ENCODE peak calls at places on chromosomes 7 and 10, in four cellular contexts. D is neuronal stem cell, R is fibroblast of lung, T is PC-3. X is an unnamed sample. For H3K36me3, the result is how much of the 10 kb centered on the place peaks cover.

GRCh38 chr10:77236029-77236428 is 401.6 kb downstream of the KCNMA1 start:
- DNase-seq in D (no peak), R (no peak), T (no peak), X (no peak)

GRCh38 chr10:90930070-90930837 is 9.4 kb upstream of the ANKRD1 start:
- DNase-seq in T (peak), D (peak), R (peak), X (peak)

GRCh38 chr10:8133146-8133545 is 78.7 kb downstream of the GATA3 start:
- DNase-seq in R (no peak), T (no peak), D (no peak), X (peak)

GRCh38 chr10:86708068-86708782 is 39.9 kb downstream of the LDB3 start:
- DNase-seq in R (no peak), T (no peak), D (no peak), X (no peak)

GRCh38 chr7:93535616-93536015 is 38.9 kb downstream of the CALCR start:
- DNase-seq in T (no peak), R (no peak), D (no peak), X (no peak)

GRCh38 chr10:68302871-68303270 is 29.0 kb upstream of the HNRNPH3 start:
- DNase-seq in R (no peak), D (no peak), T (no peak), X (no peak)

GRCh38 chr7:108630002-108630401 is 60.3 kb downstream of the DNAJB9 start:
- DNase-seq in D (no peak), R (peak), T (no peak), X (peak)

GRCh38 chr10:133327651-133328357 is 8.9 kb downstream of the CALY start:
- DNase-seq in D (no peak), R (no peak), T (peak), X (no peak)

GRCh38 chr7:12221414-12221813 is 10.3 kb downstream of the TMEM106B start:
- DNase-seq in D (no peak), T (no peak), R (no peak), X (no peak)

GRCh38 chr10:21125471-21126228 is 228.5 kb upstream of the NEBL start:
- DNase-seq in T (no peak), D (no peak), R (no peak), X (no peak)

GRCh38 chr7:149704507-149704906 is 68.9 kb downstream of the ZNF467 start:
- DNase-seq in R (no peak), D (no peak), T (no peak), X (peak)

GRCh38 chr10:127873901-127874470 is 18.8 kb downstream of the CLRN3 start:
- DNase-seq in D (no peak), T (no peak), R (no peak), X (no peak)

GRCh38 chr7:151113344-151114150 is 27.3 kb downstream of the AGAP3 start:
- DNase-seq in D (peak), R (peak), T (peak), X (peak)

GRCh38 chr10:103080891-103081581 is 112.0 kb downstream of the NT5C2 start:
- DNase-seq in R (no peak), T (peak), D (no peak), X (no peak)

DNA sequence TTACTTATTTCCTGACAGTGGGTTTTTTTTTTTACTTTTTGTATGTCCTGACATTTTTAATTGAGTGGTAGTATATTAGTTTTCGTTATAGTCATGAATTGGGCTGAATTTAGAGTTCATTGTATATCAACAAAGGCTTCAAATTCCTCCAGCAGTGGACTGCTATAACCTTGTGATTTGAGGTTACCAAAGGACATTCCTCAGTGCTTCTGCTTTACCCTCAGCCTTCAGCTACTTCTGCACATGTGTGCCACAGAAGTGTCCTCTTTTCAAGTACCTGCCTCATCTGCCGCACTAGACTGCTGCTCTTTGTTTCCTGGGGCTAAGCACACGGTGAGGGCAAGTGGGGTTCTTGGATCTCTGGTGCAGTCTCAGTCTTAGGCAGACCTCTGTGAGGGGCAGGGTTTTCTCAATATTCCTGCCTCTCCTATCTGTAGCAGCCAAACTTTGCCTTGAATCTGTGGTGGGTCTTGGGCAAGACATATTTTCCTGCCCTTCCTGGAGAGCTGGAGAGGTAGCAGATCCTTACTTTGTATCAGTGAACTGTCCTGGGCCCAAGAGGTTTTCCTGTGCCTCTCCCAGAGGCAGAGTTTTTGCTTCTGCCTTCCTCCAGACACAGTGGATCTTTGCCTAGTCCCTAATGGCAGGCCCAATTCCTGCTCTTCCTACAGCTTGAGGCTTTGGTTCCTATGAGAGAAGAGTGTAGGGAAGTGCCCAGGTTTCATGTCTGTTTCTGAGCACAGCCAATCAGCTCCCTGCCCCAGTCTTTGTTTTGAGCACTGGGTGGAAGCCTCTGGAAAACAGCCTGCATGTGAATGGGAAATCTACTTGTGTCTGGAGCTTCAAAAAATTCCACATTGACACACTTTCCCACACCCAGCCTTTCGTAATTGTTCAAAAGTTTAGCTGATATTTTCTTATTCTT is 39.0 kb upstream of the STRIP2 start:
- DNase-seq in D (no peak), R (no peak), T (no peak), X (no peak)
- H3K4me2 ChIP-seq in D (no peak), R (no peak), T (no peak), X (no peak)

GRCh38 chr10:997266-998022 is 9.2 kb downstream of the GTPBP4 start:
- DNase-seq in T (no peak), R (no peak), D (no peak), X (no peak)

GRCh38 chr10:994836-995558 is 6.8 kb downstream of the GTPBP4 start:
- DNase-seq in R (no peak), D (no peak), T (no peak), X (no peak)

GRCh38 chr10:996031-996430 is 7.8 kb downstream of the GTPBP4 start:
- DNase-seq in T (no peak), D (no peak), R (no peak), X (no peak)

GRCh38 chr10:992523-993340 is 4.5 kb downstream of the GTPBP4 start:
- DNase-seq in T (no peak), R (no peak), D (no peak), X (no peak)

DNA sequence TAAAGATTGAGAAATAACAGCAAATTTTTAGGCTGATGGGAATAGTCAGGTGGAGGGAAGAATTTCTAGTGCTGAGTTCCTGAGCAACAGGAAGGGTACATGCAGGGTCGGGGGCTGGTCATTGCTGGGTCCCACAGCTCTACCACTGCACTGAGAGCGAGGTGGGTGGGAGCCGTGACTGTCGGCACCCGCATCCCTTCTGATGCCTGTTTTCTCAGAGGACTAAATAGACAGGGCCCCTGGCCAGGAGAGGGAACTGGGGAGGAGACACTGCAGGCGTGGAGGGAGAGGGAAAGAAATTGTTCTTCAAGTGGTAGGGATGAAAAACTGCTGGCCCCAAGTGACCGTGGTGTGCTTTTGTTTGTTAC is 7.3 kb downstream of the GTPBP4 start:
- DNase-seq in D (no peak), R (no peak), T (no peak), X (no peak)
- H3K36me3 ChIP-seq in D (half or more), R (under half), T (under half), X (half or more)

GRCh38 chr10:3054816-3055202 is 12.5 kb upstream of the PFKP start:
- DNase-seq in R (no peak), T (no peak), D (no peak), X (no peak)
- H3K4me2 ChIP-seq in R (no peak), T (no peak), D (no peak), X (no peak)

GRCh38 chr7:44390701-44391100 is 65.3 kb upstream of the CAMK2B start:
- DNase-seq in D (no peak), R (no peak), T (no peak), X (no peak)

GRCh38 chr7:44393238-44394111 is 68.1 kb upstream of the CAMK2B start:
- DNase-seq in R (no peak), T (no peak), D (no peak), X (no peak)

GRCh38 chr7:44392618-44393010 is 67.2 kb upstream of the CAMK2B start:
- DNase-seq in T (no peak), R (no peak), D (no peak), X (no peak)

GRCh38 chr7:44391171-44391570 is 65.8 kb upstream of the CAMK2B start:
- DNase-seq in T (no peak), R (no peak), D (no peak), X (no peak)

DNA sequence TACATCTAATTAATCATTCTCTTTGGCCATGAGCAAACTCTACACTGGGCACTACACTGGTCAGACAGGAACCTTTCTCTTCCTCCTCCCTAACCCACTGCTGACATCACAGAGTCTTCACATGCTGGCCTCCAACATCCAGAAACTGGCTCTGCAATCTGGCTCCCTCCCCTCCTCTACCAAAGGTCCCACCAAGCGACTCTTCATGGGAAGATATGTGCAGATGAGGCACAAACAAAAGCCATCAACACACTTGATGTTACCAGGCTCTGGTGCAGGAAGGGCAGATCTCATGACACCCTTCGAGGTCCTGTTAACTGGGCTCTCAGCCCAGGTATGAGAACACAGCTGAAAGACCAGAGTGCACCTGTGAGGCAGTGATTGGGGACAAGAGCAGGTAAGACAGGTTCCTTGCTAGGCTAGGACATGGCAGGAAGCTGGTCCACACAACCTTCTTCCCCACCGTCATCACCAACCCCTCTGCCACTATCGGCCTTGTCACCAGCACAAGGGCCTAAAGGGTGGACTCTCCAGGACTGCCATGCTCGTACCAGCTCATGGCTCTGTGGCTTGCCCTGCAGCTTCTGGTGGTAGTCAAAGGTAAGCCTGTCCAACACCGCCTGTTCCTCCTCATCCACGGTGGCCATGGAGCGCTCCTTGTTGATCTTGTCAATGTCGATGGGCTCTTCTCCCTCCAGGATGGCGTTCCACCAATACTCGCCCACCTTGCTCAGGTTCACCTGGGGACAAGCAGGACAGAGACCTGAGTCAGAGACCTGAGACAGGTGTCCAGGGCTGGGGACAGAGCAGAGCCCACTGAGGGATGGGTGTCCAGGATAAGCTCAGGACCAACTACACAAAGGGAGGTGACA is 66.6 kb upstream of the CAMK2B start:
- DNase-seq in R (no peak), T (no peak), D (no peak), X (no peak)
- H3K36me3 ChIP-seq in R (under half), T (under half), D (half or more), X (under half)

DNA sequence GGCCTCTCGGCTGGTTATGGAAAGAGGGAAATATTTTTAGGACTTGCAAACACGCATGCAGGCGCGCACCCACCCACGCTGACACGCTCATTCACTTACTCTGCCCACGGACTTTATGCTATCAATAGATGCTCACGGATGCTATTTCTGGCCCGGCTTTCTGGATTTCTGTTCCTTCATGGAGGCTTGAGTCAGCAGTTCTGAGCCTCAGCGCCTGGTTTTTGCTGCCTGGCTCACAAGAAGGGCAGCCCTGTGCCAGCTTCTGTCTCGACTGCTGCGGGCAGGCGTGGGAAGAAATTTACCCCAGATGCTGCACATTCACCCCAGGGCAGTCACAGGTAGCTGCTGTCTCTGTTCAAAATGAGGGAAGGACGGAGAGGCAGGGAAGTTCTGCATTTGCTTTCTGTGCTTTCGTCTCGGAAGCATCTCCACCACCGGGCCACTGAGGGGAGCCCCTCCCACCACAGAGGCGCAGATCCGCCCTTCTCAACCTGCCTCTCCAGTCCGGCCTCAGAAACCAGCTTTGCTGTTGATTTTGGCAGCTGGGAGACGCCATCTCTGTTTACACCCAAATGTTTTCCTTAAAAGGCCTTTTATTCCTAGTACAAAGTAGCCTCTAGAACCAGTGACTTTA is 116.2 kb upstream of the BTBD16 start:
- DNase-seq in D (no peak), R (peak), T (no peak), X (peak)
- H3K4me2 ChIP-seq in D (no peak), R (peak), T (no peak), X (peak)

GRCh38 chr7:50603288-50603687 is 38.1 kb upstream of the DDC start:
- DNase-seq in T (no peak), D (no peak), R (no peak), X (no peak)

GRCh38 chr7:50605059-50605458 is 39.9 kb upstream of the DDC start:
- DNase-seq in D (no peak), R (no peak), T (no peak), X (no peak)

GRCh38 chr7:50610521-50611277 is 45.5 kb upstream of the DDC start:
- DNase-seq in D (no peak), T (peak), R (peak), X (peak)

GRCh38 chr7:50608196-50608906 is 43.1 kb upstream of the DDC start:
- DNase-seq in R (no peak), D (no peak), T (no peak), X (no peak)

DNA sequence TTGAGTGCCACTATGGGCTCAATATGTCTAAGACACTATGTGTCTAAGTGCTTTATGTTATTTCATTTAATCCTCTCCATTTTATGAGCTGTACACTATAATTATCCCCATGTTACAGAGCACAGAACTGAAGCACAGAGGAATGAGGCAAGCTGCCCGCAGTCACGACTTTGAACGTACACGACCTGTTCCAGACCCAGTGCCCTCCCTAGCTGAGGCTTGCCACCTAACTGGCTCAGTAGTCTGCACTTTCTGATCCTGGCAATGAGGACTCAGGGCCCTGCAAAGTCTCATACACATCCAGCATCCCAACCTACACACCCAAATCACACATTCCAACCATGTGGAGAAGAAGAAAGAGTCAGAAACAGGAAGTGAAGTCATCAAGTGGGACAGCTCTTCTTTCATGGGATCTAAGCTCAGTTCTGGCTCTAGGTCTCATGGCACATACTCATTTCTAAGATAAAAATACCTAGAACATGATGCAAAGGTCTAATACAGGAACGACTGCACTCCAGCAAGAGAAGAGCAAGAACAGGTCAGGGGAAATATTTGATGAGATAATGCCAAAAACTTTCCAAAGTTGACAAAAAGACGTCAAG is 42.4 kb upstream of the DDC start:
- DNase-seq in D (no peak), T (no peak), R (no peak), X (no peak)
- H3K36me3 ChIP-seq in D (half or more), T (under half), R (under half), X (half or more)

DNA sequence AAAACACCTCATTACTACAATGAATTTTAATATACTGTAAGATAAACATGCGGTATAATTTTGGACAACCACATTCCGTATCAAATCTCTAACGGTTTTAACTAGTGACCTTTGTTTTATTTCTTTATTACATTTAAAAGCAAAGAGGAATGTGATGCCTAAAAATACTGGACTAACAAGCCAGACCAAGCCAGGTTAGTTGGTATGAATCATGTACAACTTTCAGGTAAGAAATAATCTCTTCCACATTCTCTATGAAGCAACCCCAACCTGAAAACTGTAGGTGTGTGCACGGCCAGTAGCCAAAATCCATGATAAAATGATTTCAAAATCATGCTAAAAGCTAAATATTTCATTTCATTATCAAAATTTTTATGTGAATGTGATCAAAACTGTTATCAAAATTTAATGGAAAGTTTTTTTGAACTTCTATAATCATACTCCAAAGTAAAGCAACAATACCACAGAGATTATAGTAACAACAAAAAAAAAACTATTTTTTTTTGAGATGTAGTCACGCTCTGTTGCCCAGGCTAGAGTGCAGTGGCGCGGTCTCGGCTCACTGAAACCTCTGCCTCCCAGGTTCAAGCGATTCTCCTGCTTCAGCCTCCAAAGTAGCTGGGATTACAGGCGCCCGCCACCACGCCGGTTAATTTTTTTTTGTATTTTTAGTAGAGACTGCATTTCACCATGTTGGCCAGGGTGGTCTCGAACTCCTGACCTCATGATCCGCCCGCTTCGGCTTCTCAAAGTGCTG is 127.2 kb downstream of the NRBF2 start:
- DNase-seq in T (peak), R (no peak), D (no peak), X (no peak)
- H3K4me2 ChIP-seq in T (peak), R (no peak), D (no peak), X (no peak)

GRCh38 chr7:71308105-71308504 is 176.2 kb downstream of the GALNT17 start:
- DNase-seq in T (no peak), D (peak), R (no peak), X (peak)
- H3K36me3 ChIP-seq in T (under half), D (under half), R (under half), X (under half)